ENCODE peak calls at places on chromosome 11, in ten cellular contexts. One of them, this sample, is unnamed.
A peak's percentile ranks its signal among the peaks of the same experiment; 100 is the strongest.

GRCh38 chr11:76639621-76640020 is 30.9 kb downstream of the LRRC32 start:
- DNase-seq in sigmoid colon: peak; percentile 21
- DNase-seq in prostate gland: no peak
- DNase-seq in A549: no peak
- DNase-seq in ovary: no peak
- DNase-seq in suprapubic skin: no peak
- DNase-seq in HCT116: no peak
- DNase-seq in transverse colon: no peak
- DNase-seq in tibial nerve: no peak
- DNase-seq in body of pancreas: no peak
- DNase-seq in this sample: no peak

GRCh38 chr11:11845066-11845465 is 3.3 kb downstream of the USP47 start:
- DNase-seq in transverse colon: no peak
- DNase-seq in tibial nerve: no peak
- DNase-seq in prostate gland: peak; percentile 36
- DNase-seq in ovary: no peak
- DNase-seq in sigmoid colon: no peak
- DNase-seq in body of pancreas: peak; percentile 59
- DNase-seq in A549: no peak
- DNase-seq in HCT116: peak; percentile 52
- DNase-seq in suprapubic skin: no peak
- DNase-seq in this sample: no peak

GRCh38 chr11:14384338-14384737 is 25.4 kb upstream of the RRAS2 start:
- DNase-seq in body of pancreas: no peak
- DNase-seq in suprapubic skin: no peak
- DNase-seq in ovary: no peak
- DNase-seq in prostate gland: no peak
- DNase-seq in HCT116: no peak
- DNase-seq in A549: no peak
- DNase-seq in transverse colon: no peak
- DNase-seq in tibial nerve: peak; percentile 16
- DNase-seq in sigmoid colon: no peak
- DNase-seq in this sample: no peak

GRCh38 chr11:27701262-27702105 is 1.2 kb upstream of the BDNF start:
- DNase-seq in sigmoid colon: no peak
- DNase-seq in A549: peak; percentile 59
- DNase-seq in prostate gland: no peak
- DNase-seq in HCT116: no peak
- DNase-seq in transverse colon: peak; percentile 23
- DNase-seq in tibial nerve: no peak
- DNase-seq in suprapubic skin: no peak
- DNase-seq in ovary: no peak
- DNase-seq in body of pancreas: no peak
- DNase-seq in this sample: no peak

GRCh38 chr11:119426142-119426541 is 3.2 kb upstream of the THY1 start:
- DNase-seq in suprapubic skin: no peak
- DNase-seq in A549: no peak
- DNase-seq in prostate gland: no peak
- DNase-seq in sigmoid colon: no peak
- DNase-seq in ovary: no peak
- DNase-seq in body of pancreas: no peak
- DNase-seq in tibial nerve: no peak
- DNase-seq in transverse colon: no peak
- DNase-seq in HCT116: no peak
- DNase-seq in this sample: no peak

GRCh38 chr11:122976734-122977454 is 4.7 kb downstream of the BSX start:
- DNase-seq in ovary: no peak
- DNase-seq in A549: no peak
- DNase-seq in suprapubic skin: no peak
- DNase-seq in prostate gland: no peak
- DNase-seq in body of pancreas: no peak
- DNase-seq in transverse colon: no peak
- DNase-seq in sigmoid colon: no peak
- DNase-seq in tibial nerve: no peak
- DNase-seq in HCT116: no peak
- DNase-seq in this sample: no peak

GRCh38 chr11:61071880-61072279 is 30.4 kb upstream of the CD5 start:
- DNase-seq in suprapubic skin: no peak
- DNase-seq in ovary: no peak
- DNase-seq in body of pancreas: no peak
- DNase-seq in prostate gland: no peak
- DNase-seq in HCT116: no peak
- DNase-seq in A549: no peak
- DNase-seq in transverse colon: no peak
- DNase-seq in sigmoid colon: no peak
- DNase-seq in tibial nerve: no peak
- DNase-seq in this sample: no peak

GRCh38 chr11:126163074-126163700 is 48.3 kb downstream of the RPUSD4 start:
- DNase-seq in tibial nerve: no peak
- DNase-seq in ovary: no peak
- DNase-seq in prostate gland: no peak
- DNase-seq in transverse colon: no peak
- DNase-seq in suprapubic skin: peak; percentile 86
- DNase-seq in A549: peak; percentile 6
- DNase-seq in body of pancreas: no peak
- DNase-seq in HCT116: no peak
- DNase-seq in sigmoid colon: peak; percentile 87
- DNase-seq in this sample: peak; percentile 67

GRCh38 chr11:78217650-78218541 is 29.2 kb downstream of the USP35 start:
- DNase-seq in suprapubic skin: peak; percentile 48
- DNase-seq in transverse colon: no peak
- DNase-seq in ovary: no peak
- DNase-seq in HCT116: no peak
- DNase-seq in sigmoid colon: no peak
- DNase-seq in prostate gland: no peak
- DNase-seq in tibial nerve: no peak
- DNase-seq in body of pancreas: no peak
- DNase-seq in A549: no peak
- DNase-seq in this sample: no peak

GRCh38 chr11:45083544-45084087 is 62.8 kb upstream of the PRDM11 start:
- DNase-seq in sigmoid colon: no peak
- DNase-seq in transverse colon: no peak
- DNase-seq in body of pancreas: peak; percentile 37
- DNase-seq in suprapubic skin: no peak
- DNase-seq in HCT116: no peak
- DNase-seq in ovary: no peak
- DNase-seq in A549: peak; percentile 33
- DNase-seq in prostate gland: no peak
- DNase-seq in tibial nerve: no peak
- DNase-seq in this sample: no peak

GRCh38 chr11:34356576-34356917 is 1.3 kb downstream of the ABTB2 start:
- DNase-seq in ovary: peak; percentile 54
- DNase-seq in HCT116: no peak
- DNase-seq in A549: peak; percentile 62
- DNase-seq in tibial nerve: no peak
- DNase-seq in sigmoid colon: peak; percentile 72
- DNase-seq in suprapubic skin: peak; percentile 70
- DNase-seq in prostate gland: no peak
- DNase-seq in body of pancreas: peak; percentile 16
- DNase-seq in transverse colon: no peak
- DNase-seq in this sample: no peak

GRCh38 chr11:82733444-82734119 is at the start of gene FAM181B:
- DNase-seq in A549: peak; percentile 32
- DNase-seq in prostate gland: no peak
- DNase-seq in suprapubic skin: no peak
- DNase-seq in body of pancreas: peak; percentile 82
- DNase-seq in sigmoid colon: peak; percentile 72
- DNase-seq in transverse colon: peak; percentile 38
- DNase-seq in ovary: peak; percentile 68
- DNase-seq in tibial nerve: peak; percentile 31
- DNase-seq in HCT116: no peak
- DNase-seq in this sample: peak; percentile 84

GRCh38 chr11:44138286-44138685 is 42.8 kb downstream of the EXT2 start:
- DNase-seq in HCT116: no peak
- DNase-seq in transverse colon: no peak
- DNase-seq in body of pancreas: no peak
- DNase-seq in tibial nerve: no peak
- DNase-seq in ovary: no peak
- DNase-seq in prostate gland: no peak
- DNase-seq in sigmoid colon: no peak
- DNase-seq in suprapubic skin: no peak
- DNase-seq in A549: no peak
- DNase-seq in this sample: no peak

GRCh38 chr11:133133053-133133452 is 399.2 kb downstream of the OPCML start:
- DNase-seq in HCT116: no peak
- DNase-seq in ovary: no peak
- DNase-seq in prostate gland: no peak
- DNase-seq in suprapubic skin: no peak
- DNase-seq in body of pancreas: no peak
- DNase-seq in A549: no peak
- DNase-seq in sigmoid colon: no peak
- DNase-seq in transverse colon: no peak
- DNase-seq in tibial nerve: no peak
- DNase-seq in this sample: no peak

GRCh38 chr11:71488968-71489265 is 35.9 kb downstream of the NADSYN1 start:
- DNase-seq in ovary: no peak
- DNase-seq in suprapubic skin: no peak
- DNase-seq in body of pancreas: no peak
- DNase-seq in tibial nerve: no peak
- DNase-seq in sigmoid colon: peak; percentile 18
- DNase-seq in prostate gland: no peak
- DNase-seq in transverse colon: no peak
- DNase-seq in HCT116: no peak
- DNase-seq in A549: no peak
- DNase-seq in this sample: no peak
- H3K27ac ChIP-seq in ovary: peak overlapping the region; percentile 52
- H3K27ac ChIP-seq in suprapubic skin: no peak overlapping the region
- H3K27ac ChIP-seq in body of pancreas: no peak overlapping the region
- H3K27ac ChIP-seq in tibial nerve: no peak overlapping the region
- H3K27ac ChIP-seq in sigmoid colon: no peak overlapping the region
- H3K27ac ChIP-seq in prostate gland: no peak overlapping the region
- H3K27ac ChIP-seq in transverse colon: no peak overlapping the region
- H3K27ac ChIP-seq in HCT116: no peak overlapping the region
- H3K27ac ChIP-seq in A549: no peak overlapping the region
- H3K27ac ChIP-seq in this sample: no peak overlapping the region

GRCh38 chr11:8691601-8692000 is 9.0 kb downstream of the RPL27A start:
- DNase-seq in HCT116: no peak
- DNase-seq in body of pancreas: no peak
- DNase-seq in suprapubic skin: peak; percentile 20
- DNase-seq in transverse colon: no peak
- DNase-seq in prostate gland: no peak
- DNase-seq in A549: no peak
- DNase-seq in tibial nerve: no peak
- DNase-seq in sigmoid colon: no peak
- DNase-seq in ovary: no peak
- DNase-seq in this sample: no peak
- H3K4me3 ChIP-seq in HCT116: no peak overlapping the region
- H3K4me3 ChIP-seq in body of pancreas: no peak overlapping the region
- H3K4me3 ChIP-seq in suprapubic skin: no peak overlapping the region
- H3K4me3 ChIP-seq in transverse colon: no peak overlapping the region
- H3K4me3 ChIP-seq in prostate gland: no peak overlapping the region
- H3K4me3 ChIP-seq in A549: no peak overlapping the region
- H3K4me3 ChIP-seq in tibial nerve: no peak overlapping the region
- H3K4me3 ChIP-seq in sigmoid colon: no peak overlapping the region
- H3K4me3 ChIP-seq in ovary: no peak overlapping the region
- H3K4me3 ChIP-seq in this sample: no peak overlapping the region

DNA sequence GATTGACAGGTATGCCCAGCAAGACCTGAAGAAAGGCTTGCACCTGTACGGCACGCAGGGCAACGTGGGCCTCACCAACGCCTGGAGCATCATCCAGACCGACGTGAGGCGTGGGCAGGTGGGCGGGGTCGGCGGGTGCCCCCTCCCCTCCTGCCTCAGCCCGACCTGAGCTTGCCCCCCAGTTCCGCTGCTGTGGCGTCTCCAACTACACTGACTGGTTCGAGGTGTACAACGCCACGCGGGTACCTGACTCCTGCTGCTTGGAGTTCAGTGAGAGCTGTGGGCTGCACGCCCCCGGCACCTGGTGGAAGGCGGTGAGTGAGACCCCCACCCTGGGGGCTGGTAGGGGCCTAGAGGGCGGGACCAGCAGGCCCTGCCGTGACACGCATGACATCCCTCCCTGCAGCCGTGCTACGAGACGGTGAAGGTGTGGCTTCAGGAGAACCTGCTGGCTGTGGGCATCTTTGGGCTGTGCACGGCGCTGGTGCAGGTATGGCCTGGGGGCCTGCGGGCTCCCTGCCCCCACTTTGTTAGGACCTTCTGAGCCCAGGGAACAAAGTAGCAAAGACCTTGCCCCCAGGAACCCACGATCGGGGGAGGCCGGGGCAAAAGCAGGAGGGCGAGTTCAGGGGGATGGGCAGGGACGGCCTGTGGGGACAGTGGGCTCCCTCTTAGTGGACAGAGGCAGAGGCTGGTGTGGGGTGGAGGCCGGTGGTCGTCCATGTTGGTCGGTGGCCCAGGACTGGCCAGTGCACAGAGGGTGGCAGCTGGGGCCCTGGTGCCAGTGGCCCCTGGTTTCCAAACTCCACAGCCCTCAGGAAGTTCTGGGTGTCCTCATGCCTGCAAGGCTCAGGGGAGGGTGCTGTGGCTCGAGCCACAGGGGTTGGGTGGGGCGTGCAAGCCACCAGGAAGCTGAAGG is 23.1 kb downstream of the TSPAN4 start:
- DNase-seq in HCT116: no peak
- DNase-seq in sigmoid colon: no peak
- DNase-seq in tibial nerve: no peak
- DNase-seq in transverse colon: no peak
- DNase-seq in ovary: no peak
- DNase-seq in body of pancreas: no peak
- DNase-seq in suprapubic skin: no peak
- DNase-seq in A549: no peak
- DNase-seq in prostate gland: no peak
- DNase-seq in this sample: no peak
- TF ChIP-seq POLR2A in HCT116: no peak
- TF ChIP-seq POLR2A in sigmoid colon: no peak
- TF ChIP-seq POLR2A in tibial nerve: no peak
- TF ChIP-seq POLR2A in transverse colon: no peak
- TF ChIP-seq POLR2A in ovary: no peak
- TF ChIP-seq POLR2A in body of pancreas: no peak
- TF ChIP-seq POLR2A in suprapubic skin: no peak
- TF ChIP-seq POLR2A in A549: no peak
- TF ChIP-seq POLR2A in prostate gland: no peak
- TF ChIP-seq POLR2A in this sample: no peak

DNA sequence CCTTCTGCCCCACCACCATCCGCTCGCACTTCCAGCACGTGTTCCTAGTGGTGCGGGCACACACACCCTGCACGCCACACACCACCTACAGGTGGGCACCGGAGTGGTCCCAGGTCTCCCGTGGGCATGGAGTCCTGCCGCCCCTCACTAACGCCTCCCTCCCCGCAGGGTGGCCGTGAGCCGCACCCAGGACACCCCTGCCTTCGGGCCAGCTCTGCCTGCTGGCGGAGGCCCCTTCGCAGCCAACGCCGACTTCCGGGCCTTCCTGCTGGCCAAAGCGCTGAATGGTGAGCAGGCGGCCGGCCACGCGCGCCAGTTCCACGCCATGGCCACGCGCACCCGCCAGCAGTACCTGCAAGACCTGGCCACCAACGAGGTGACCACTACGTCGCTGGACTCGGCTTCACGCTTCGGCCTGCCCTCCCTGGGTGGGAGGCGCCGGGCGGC is 8.4 kb downstream of the SIPA1 start:
- DNase-seq in sigmoid colon: no peak
- DNase-seq in ovary: no peak
- DNase-seq in transverse colon: no peak
- DNase-seq in tibial nerve: no peak
- DNase-seq in A549: no peak
- DNase-seq in HCT116: no peak
- DNase-seq in suprapubic skin: no peak
- DNase-seq in body of pancreas: no peak
- DNase-seq in prostate gland: no peak
- DNase-seq in this sample: peak; percentile 74
- H3K27ac ChIP-seq in sigmoid colon: no peak overlapping the region
- H3K27ac ChIP-seq in ovary: no peak overlapping the region
- H3K27ac ChIP-seq in transverse colon: no peak overlapping the region
- H3K27ac ChIP-seq in tibial nerve: no peak overlapping the region
- H3K27ac ChIP-seq in A549: peak overlapping the region; percentile 91
- H3K27ac ChIP-seq in HCT116: peak overlapping the region; percentile 88
- H3K27ac ChIP-seq in suprapubic skin: no peak overlapping the region
- H3K27ac ChIP-seq in body of pancreas: no peak overlapping the region
- H3K27ac ChIP-seq in prostate gland: no peak overlapping the region
- H3K27ac ChIP-seq in this sample: no peak overlapping the region

GRCh38 chr11:130431806-130432205 is 3.4 kb upstream of the ADAMTS8 start:
- DNase-seq in A549: no peak
- DNase-seq in sigmoid colon: no peak
- DNase-seq in prostate gland: no peak
- DNase-seq in transverse colon: no peak
- DNase-seq in HCT116: no peak
- DNase-seq in body of pancreas: no peak
- DNase-seq in tibial nerve: no peak
- DNase-seq in ovary: no peak
- DNase-seq in suprapubic skin: no peak
- DNase-seq in this sample: no peak
- H3K4me3 ChIP-seq in A549: no peak overlapping the region
- H3K4me3 ChIP-seq in sigmoid colon: no peak overlapping the region
- H3K4me3 ChIP-seq in prostate gland: no peak overlapping the region
- H3K4me3 ChIP-seq in transverse colon: no peak overlapping the region
- H3K4me3 ChIP-seq in HCT116: no peak overlapping the region
- H3K4me3 ChIP-seq in body of pancreas: no peak overlapping the region
- H3K4me3 ChIP-seq in tibial nerve: no peak overlapping the region
- H3K4me3 ChIP-seq in ovary: no peak overlapping the region
- H3K4me3 ChIP-seq in suprapubic skin: no peak overlapping the region
- H3K4me3 ChIP-seq in this sample: no peak overlapping the region